ENCODE peak calls at places on chromosome 16, in seven cellular contexts. Z is HCT116, N is K562, D is SK-N-SH, G is HepG2, T is H1, R is NT2/D1. O is an unnamed sample.
A peak's percentile ranks its signal among the peaks of the same experiment; 100 is the strongest.

GRCh38 chr16:76985362-76985761 is 205.6 kb upstream of the MON1B start:
- DNase-seq in Z (no peak), N (no peak), D (no peak), G (no peak), T (no peak), R (no peak), O (no peak)

GRCh38 chr16:87939562-87940423 is 3.5 kb upstream of the CA5A start:
- DNase-seq in Z (no peak), N (no peak), D (no peak), G (peak; percentile 26), T (no peak), R (no peak), O (no peak)

GRCh38 chr16:68360547-68360946 is 49.7 kb downstream of the PRMT7 start:
- DNase-seq in Z (no peak), N (no peak), D (no peak), G (no peak), T (no peak), R (no peak), O (no peak)

GRCh38 chr16:48276102-48276501 is 28.8 kb upstream of the ABCC11 start:
- DNase-seq in Z (no peak), N (no peak), D (no peak), G (peak; percentile 18), T (no peak), R (no peak), O (no peak)

GRCh38 chr16:79947771-79948170 is 347.2 kb upstream of the MAF start:
- DNase-seq in Z (no peak), N (no peak), D (no peak), G (no peak), T (no peak), R (no peak), O (no peak)

GRCh38 chr16:87297918-87298631 is 19.1 kb downstream of the C16orf95 start:
- DNase-seq in Z (no peak), N (peak; percentile 61), D (peak; percentile 73), G (peak; percentile 54), T (no peak), R (no peak), O (no peak)

GRCh38 chr16:82091225-82091624 is 56.2 kb downstream of the HSD17B2 start:
- DNase-seq in Z (no peak), N (no peak), D (no peak), G (no peak), T (no peak), R (no peak), O (no peak)

GRCh38 chr16:85083051-85083639 is 29.1 kb downstream of the CIBAR2 start:
- DNase-seq in Z (no peak), N (no peak), D (no peak), G (no peak), T (peak; percentile 61), R (peak; percentile 96), O (no peak)

GRCh38 chr16:88938933-88939813 is 37.8 kb downstream of the CBFA2T3 start:
- DNase-seq in Z (no peak), N (no peak), D (peak; percentile 87), G (no peak), T (no peak), R (no peak), O (no peak)

GRCh38 chr16:61590577-61590976 is 445.7 kb downstream of the CDH8 start:
- DNase-seq in Z (no peak), N (no peak), D (no peak), G (no peak), T (no peak), R (no peak), O (no peak)

GRCh38 chr16:87956771-87957279 is 5.6 kb downstream of the BANP start:
- DNase-seq in Z (no peak), N (peak; percentile 39), D (no peak), G (peak; percentile 34), T (no peak), R (no peak), O (no peak)

GRCh38 chr16:24516900-24517669 is 22.3 kb upstream of the RBBP6 start:
- DNase-seq in Z (peak; percentile 78), N (peak; percentile 77), D (peak; percentile 71), G (peak; percentile 91), T (peak; percentile 43), R (peak; percentile 86), O (peak; percentile 38)

GRCh38 chr16:81458827-81459598 is 14.4 kb downstream of the CMIP start:
- DNase-seq in Z (no peak), N (no peak), D (no peak), G (no peak), T (no peak), R (no peak), O (no peak)

GRCh38 chr16:19718624-19718965 is 524 bp downstream of the IQCK start:
- DNase-seq in Z (no peak), N (no peak), D (no peak), G (no peak), T (no peak), R (no peak), O (no peak)

GRCh38 chr16:15398618-15399316 is 3.2 kb downstream of the MPV17L start:
- DNase-seq in Z (no peak), N (no peak), D (no peak), G (peak; percentile 95), T (no peak), R (no peak), O (no peak)

GRCh38 chr16:59341368-59341767 is 607.3 kb upstream of the GOT2 start:
- DNase-seq in Z (no peak), N (no peak), D (no peak), G (no peak), T (no peak), R (no peak), O (no peak)

GRCh38 chr16:64406661-64407267 is 715.1 kb downstream of the CDH11 start:
- DNase-seq in Z (no peak), N (no peak), D (no peak), G (no peak), T (no peak), R (no peak), O (no peak)

GRCh38 chr16:88678224-88678979 is 7.9 kb downstream of the SNAI3 start:
- DNase-seq in Z (no peak), N (no peak), D (peak; percentile 61), G (no peak), T (no peak), R (no peak), O (no peak)

GRCh38 chr16:48499822-48500440 is 110.0 kb downstream of the N4BP1 start:
- DNase-seq in Z (no peak), N (no peak), D (peak; percentile 56), G (no peak), T (no peak), R (no peak), O (no peak)

GRCh38 chr16:35414139-35414538 is 1954.7 kb downstream of the TP53TG3F start:
- DNase-seq in Z (no peak), N (no peak), D (no peak), G (no peak), T (no peak), R (no peak), O (no peak)

GRCh38 chr16:70777973-70778406 is 23.0 kb downstream of the VAC14 start:
- DNase-seq in Z (no peak), N (no peak), D (no peak), G (no peak), T (no peak), R (no peak), O (no peak)

GRCh38 chr16:88469615-88470395 is 16.7 kb downstream of the ZFPM1 start:
- DNase-seq in Z (no peak), N (no peak), D (no peak), G (no peak), T (no peak), R (no peak), O (no peak)

GRCh38 chr16:77745972-77746371 is 23.7 kb downstream of the NUDT7 start:
- DNase-seq in Z (no peak), N (no peak), D (no peak), G (no peak), T (no peak), R (no peak), O (no peak)

GRCh38 chr16:2980227-2981176 is at the start of gene PKMYT1:
- DNase-seq in Z (peak; percentile 56), N (peak; percentile 98), D (peak; percentile 100), G (peak; percentile 73), T (no peak), R (peak; percentile 76), O (peak; percentile 61)
- TF ChIP-seq YY1 in Z (peak; percentile 3), N (peak; percentile 43), D (no peak), G (no peak), T (no peak), R (no peak), O (peak; percentile 11)

DNA sequence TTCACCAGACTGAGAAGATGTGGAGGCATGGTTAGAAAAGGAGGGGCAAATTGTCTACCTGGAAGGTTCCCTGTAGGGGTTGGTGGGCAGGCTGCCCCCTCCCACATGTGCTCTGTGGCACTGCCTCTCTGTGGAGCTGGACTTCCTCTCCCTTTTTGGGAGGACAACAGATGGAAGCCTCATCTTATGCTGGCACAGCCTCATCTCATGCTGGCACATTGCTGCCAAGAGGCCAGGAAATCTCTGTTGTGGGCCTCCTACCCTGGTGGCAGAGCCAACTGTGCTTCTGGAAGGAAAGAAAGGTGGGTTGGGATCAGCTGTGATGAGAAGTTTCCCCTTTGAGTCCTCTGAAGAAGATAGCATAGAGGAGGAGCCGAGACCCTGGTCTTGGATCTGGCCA is 19.7 kb upstream of the BRD7 start:
- DNase-seq in Z (no peak), N (no peak), D (no peak), G (no peak), T (no peak), R (no peak), O (no peak)
- TF ChIP-seq YY1 in Z (no peak), N (no peak), D (no peak), G (no peak), T (no peak), R (no peak), O (no peak)

DNA sequence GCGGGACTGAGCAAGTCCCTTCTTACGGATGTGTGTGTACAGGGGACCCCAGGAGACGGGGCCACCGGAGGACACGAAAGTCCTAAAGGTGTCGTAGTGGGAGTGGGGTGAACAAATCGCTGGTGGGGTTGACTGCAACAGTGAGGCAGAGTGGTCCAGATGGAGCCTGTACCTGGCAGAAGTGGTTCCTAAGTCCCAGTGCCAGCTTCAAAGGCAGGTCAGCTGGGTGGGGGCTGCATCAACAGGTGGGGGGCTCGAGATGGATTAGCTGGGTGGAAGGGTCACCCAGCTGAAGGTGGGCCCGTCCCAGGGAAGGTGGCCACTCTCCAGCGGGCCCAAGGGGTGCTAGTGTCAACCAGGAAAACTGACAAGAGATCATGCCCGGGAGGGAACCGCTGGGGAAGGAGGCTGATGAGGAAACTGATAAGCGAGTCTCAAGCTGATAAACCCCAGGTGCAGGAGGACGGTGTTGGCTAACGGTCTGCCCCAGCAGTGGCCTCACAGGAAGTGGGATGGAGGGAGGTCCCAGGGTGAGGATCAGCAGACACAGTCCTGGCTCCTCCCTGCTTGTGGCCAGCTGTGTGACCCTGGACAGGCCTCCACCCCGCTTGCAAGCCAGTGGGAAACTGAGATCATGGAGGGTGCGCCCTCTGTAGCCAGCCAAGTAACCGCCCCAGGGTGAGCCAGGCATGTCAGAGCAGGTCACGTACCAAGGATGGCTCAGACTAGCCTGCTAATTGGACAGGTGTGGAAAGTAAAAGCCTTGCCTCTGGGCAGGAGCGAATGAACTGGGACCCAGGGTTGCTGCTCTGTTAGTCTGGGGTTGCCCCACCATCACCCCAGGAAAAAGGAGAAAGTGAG is 1.0 kb downstream of the ORAI3 start:
- DNase-seq in Z (peak; percentile 79), N (peak; percentile 72), D (peak; percentile 73), G (peak; percentile 92), T (no peak), R (no peak), O (peak; percentile 71)
- TF ChIP-seq YY1 in Z (peak; percentile 37), N (peak; percentile 24), D (no peak), G (peak; percentile 13), T (no peak), R (no peak), O (no peak)

GRCh38 chr16:4704913-4705312 is 11.6 kb downstream of the NUDT16L1 start:
- DNase-seq in Z (no peak), N (no peak), D (no peak), G (no peak), T (no peak), R (no peak), O (no peak)
- TF ChIP-seq YY1 in Z (no peak), N (no peak), D (no peak), G (no peak), T (no peak), R (no peak), O (no peak)